ENCODE peak calls at places on chromosome 2, in seven cellular contexts. X is sigmoid colon, J is SIG-M5, K is NCI-H2081 treated with DMSO at 0.1 percent for 48 hours, Y is K562, H is putamen, C is ecto neural progenitor cell. U is an unnamed sample.

GRCh38 chr2:239163306-239164070 is 237.3 kb downstream of the HDAC4 start:
- DNase-seq in X (peak; percentile 62), J (no peak), K (no peak), Y (no peak), H (no peak), C (no peak), U (peak; percentile 5)

GRCh38 chr2:23487735-23488492 is 102.9 kb downstream of the KLHL29 start:
- DNase-seq in X (no peak), J (no peak), K (no peak), Y (no peak), H (no peak), C (no peak), U (no peak)

GRCh38 chr2:195961873-195962272 is 106.8 kb downstream of the DNAH7 start:
- DNase-seq in X (no peak), J (peak; percentile 54), K (no peak), Y (no peak), H (no peak), C (no peak), U (no peak)

GRCh38 chr2:108367776-108368175 is 10.0 kb upstream of the SULT1C4 start:
- DNase-seq in X (no peak), J (no peak), K (no peak), Y (no peak), H (no peak), C (no peak), U (no peak)

GRCh38 chr2:171811229-171811628 is 82.8 kb downstream of the SLC25A12 start:
- DNase-seq in X (no peak), J (no peak), K (peak; percentile 19), Y (peak; percentile 37), H (no peak), C (no peak), U (no peak)

GRCh38 chr2:5803547-5803946 is 111.4 kb downstream of the SOX11 start:
- DNase-seq in X (no peak), J (no peak), K (no peak), Y (no peak), H (no peak), C (peak; percentile 67), U (no peak)

GRCh38 chr2:85822766-85823165 is 66.0 kb downstream of the ST3GAL5 start:
- DNase-seq in X (no peak), J (no peak), K (no peak), Y (no peak), H (no peak), C (no peak), U (no peak)

GRCh38 chr2:157837851-157838441 is 38.2 kb downstream of the ACVR1 start:
- DNase-seq in X (peak; percentile 72), J (no peak), K (no peak), Y (peak; percentile 34), H (peak; percentile 58), C (no peak), U (peak; percentile 33)

GRCh38 chr2:95374916-95375471 is 27.5 kb upstream of the FAHD2A start:
- DNase-seq in X (peak; percentile 41), J (no peak), K (no peak), Y (no peak), H (no peak), C (no peak), U (peak; percentile 13)

GRCh38 chr2:46276652-46277051 is 20.6 kb upstream of the EPAS1 start:
- DNase-seq in X (no peak), J (no peak), K (no peak), Y (no peak), H (no peak), C (no peak), U (no peak)

U was measured in left ventricle myocardium inferior.